ENCODE peak calls at places on chromosomes 7 and 10, in seven cellular contexts. H is body of pancreas; F is AG10803; E is CD4-positive, CD25-positive, alpha-beta regulatory T cell; P is sigmoid colon; X is fibroblast of pulmonary artery; I is Panc1. J is an unnamed sample.

GRCh38 chr7:1247527-1248041 is 14.9 kb downstream of the UNCX start:
- DNase-seq in E (no peak), H (no peak), F (no peak), X (no peak), I (no peak), P (no peak), J (peak)

GRCh38 chr10:63103971-63104409 is 29.1 kb upstream of the NRBF2 start:
- DNase-seq in I (no peak), E (no peak), F (no peak), X (no peak), P (no peak), H (no peak), J (no peak)

GRCh38 chr7:97022451-97023306 is 2.0 kb downstream of the DLX5 start:
- DNase-seq in F (no peak), X (no peak), H (no peak), I (no peak), E (no peak), P (no peak), J (peak)

GRCh38 chr10:71981024-71981867 is 17.1 kb downstream of the CHST3 start:
- DNase-seq in I (no peak), E (no peak), H (peak), F (peak), P (peak), X (peak), J (no peak)

GRCh38 chr7:121139427-121139826 is 150.9 kb downstream of the CPED1 start:
- DNase-seq in H (no peak), F (peak), X (peak), E (no peak), I (no peak), P (no peak), J (no peak)

GRCh38 chr10:61600389-61600788 is 62.3 kb upstream of the CABCOCO1 start:
- DNase-seq in F (no peak), P (no peak), X (no peak), E (no peak), I (no peak), H (no peak), J (no peak)

GRCh38 chr10:16822726-16823360 is 5.6 kb upstream of the RSU1 start:
- DNase-seq in E (no peak), I (no peak), H (no peak), F (no peak), P (no peak), X (no peak), J (no peak)

GRCh38 chr10:112663181-112663879 is 216.3 kb downstream of the VTI1A start:
- DNase-seq in I (no peak), E (no peak), H (no peak), X (peak), P (no peak), F (peak), J (no peak)

GRCh38 chr10:35225204-35225603 is 98.6 kb downstream of the CREM start:
- DNase-seq in E (no peak), P (no peak), H (no peak), X (peak), I (no peak), F (no peak), J (no peak)

GRCh38 chr7:22185559-22185958 is 171.4 kb downstream of the RAPGEF5 start:
- DNase-seq in I (no peak), P (no peak), E (no peak), F (no peak), H (no peak), X (no peak), J (no peak)

DNA sequence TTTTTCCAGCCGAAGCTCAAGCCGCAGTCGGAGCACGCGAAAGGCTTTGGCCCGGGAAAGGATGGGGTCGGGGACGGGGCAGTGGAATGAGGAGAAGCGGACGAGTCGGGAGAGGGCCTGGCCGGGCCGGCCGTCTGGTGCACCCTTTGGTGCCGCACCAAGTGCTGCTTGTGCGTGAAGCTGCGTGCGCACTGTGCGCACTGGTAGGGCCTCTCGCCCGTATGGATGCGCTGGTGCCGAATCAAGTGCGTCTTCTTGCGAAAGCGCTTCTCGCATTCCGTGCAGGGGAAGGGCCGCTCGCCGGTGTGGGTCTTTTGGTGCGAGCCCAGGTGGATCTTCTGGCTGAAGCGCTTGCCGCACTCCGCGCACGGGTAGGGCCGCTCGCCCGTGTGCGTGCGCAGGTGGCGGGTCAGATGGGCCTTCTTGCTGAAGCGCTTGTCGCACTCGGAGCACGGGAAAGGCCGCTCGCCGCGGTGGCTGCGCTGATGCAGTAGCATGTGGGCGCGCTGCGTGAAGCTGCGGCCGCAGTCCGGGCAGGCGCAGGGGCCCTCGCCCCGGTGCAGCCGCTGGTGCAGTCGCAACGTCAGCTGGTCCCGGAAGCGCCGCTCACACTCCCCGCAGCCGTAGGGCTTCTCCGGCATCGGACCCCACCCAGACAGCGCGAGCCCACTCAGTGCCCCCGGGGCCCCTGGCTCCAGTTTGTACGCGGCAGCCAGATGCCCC is 7.8 kb downstream of the ZNF467 start:
- DNase-seq in P (no peak), H (no peak), X (no peak), F (no peak), I (no peak), E (no peak), J (no peak)
- H3K4me3 ChIP-seq in P (no peak), H (no peak), X (no peak), F (no peak), I (no peak), E (no peak), J (no peak)

DNA sequence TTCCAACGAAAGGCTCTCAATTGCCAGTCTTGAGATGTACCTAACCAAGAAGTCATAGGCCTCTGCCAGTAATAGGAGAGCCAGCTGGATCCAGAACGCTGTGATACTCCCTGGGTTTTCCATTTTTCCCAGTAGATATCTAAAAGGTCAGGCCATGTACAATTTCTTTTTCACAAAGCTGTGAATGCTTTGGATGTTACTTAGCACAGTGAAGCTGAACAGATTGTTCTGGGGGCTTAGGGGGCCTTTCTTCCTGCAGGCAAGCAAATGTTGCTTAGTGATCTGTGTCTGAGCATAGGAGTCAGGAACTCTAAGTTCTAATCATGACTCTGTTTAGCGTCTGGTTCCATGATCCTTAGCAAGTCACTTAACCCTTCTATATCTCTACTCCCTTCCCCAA is 86.5 kb downstream of the ARMH3 start:
- DNase-seq in P (no peak), F (no peak), I (no peak), H (no peak), X (no peak), E (no peak), J (no peak)
- H3K4me3 ChIP-seq in P (no peak), F (no peak), I (no peak), H (no peak), X (no peak), E (peak), J (no peak)

GRCh38 chr10:43074827-43075611 is 1.9 kb upstream of the RET start:
- DNase-seq in F (no peak), E (no peak), P (no peak), X (no peak), H (no peak), I (no peak), J (no peak)

GRCh38 chr10:43076876-43077420 is at the start of gene RET:
- DNase-seq in E (no peak), X (no peak), F (no peak), I (no peak), H (peak), P (no peak), J (peak)

GRCh38 chr10:43077421-43078171 is 727 bp downstream of the RET start:
- DNase-seq in E (no peak), P (no peak), X (no peak), F (no peak), I (no peak), H (no peak), J (peak)

GRCh38 chr10:43075612-43076003 is 1.3 kb upstream of the RET start:
- DNase-seq in F (no peak), E (no peak), X (no peak), H (no peak), P (no peak), I (no peak), J (peak)

GRCh38 chr10:43076311-43076875 is 476 bp upstream of the RET start:
- DNase-seq in E (no peak), H (no peak), P (no peak), X (no peak), F (no peak), I (no peak), J (peak)
- H3K4me3 ChIP-seq in E (no peak), H (peak), P (peak), X (no peak), F (no peak), I (peak), J (peak)

GRCh38 chr7:101172854-101173751 is 7.0 kb downstream of the NAT16 start:
- DNase-seq in E (no peak), I (no peak), P (no peak), X (peak), F (peak), H (peak), J (no peak)
- H3K4me3 ChIP-seq in E (no peak), I (peak), P (no peak), X (no peak), F (peak), H (no peak), J (no peak)

J was measured in NB4.